ENCODE peak calls at places on chromosomes 5 and 9, in six cellular contexts. D, V, I, K, Q and S are unnamed samples.

GRCh38 chr9:123062306-123063171 is 29.1 kb downstream of the GPR21 start:
- DNase-seq in Q (no peak), V (no peak), K (no peak), I (no peak), D (no peak), S (no peak)

GRCh38 chr9:114616684-114617520 is 5.8 kb downstream of the TMEM268 start:
- DNase-seq in D (no peak), V (peak), I (no peak), Q (no peak), K (no peak), S (no peak)

GRCh38 chr9:120441446-120442279 is 138.3 kb downstream of the CDK5RAP2 start:
- DNase-seq in K (no peak), I (no peak), V (no peak), Q (no peak), D (no peak), S (no peak)

GRCh38 chr5:12805165-12805698 is 901.0 kb upstream of the CTNND2 start:
- DNase-seq in I (no peak), K (no peak), V (no peak), D (no peak), Q (no peak), S (no peak)

GRCh38 chr5:163269624-163270023 is 167.8 kb upstream of the CCNG1 start:
- DNase-seq in D (no peak), K (no peak), I (no peak), V (peak), Q (no peak), S (no peak)

GRCh38 chr9:17613723-17614122 is 34.9 kb downstream of the SH3GL2 start:
- DNase-seq in I (no peak), Q (no peak), D (no peak), K (no peak), V (no peak), S (peak)

GRCh38 chr5:108602830-108603229 is 144.9 kb upstream of the FER start:
- DNase-seq in I (no peak), V (no peak), D (no peak), Q (no peak), K (no peak), S (no peak)

GRCh38 chr9:110224583-110224982 is 16.6 kb upstream of the C9orf152 start:
- DNase-seq in V (no peak), Q (no peak), K (no peak), I (no peak), D (no peak), S (no peak)

GRCh38 chr5:139904566-139905400 is 109.2 kb downstream of the PSD2 start:
- DNase-seq in Q (peak), D (no peak), K (no peak), I (peak), V (no peak), S (peak)

GRCh38 chr9:36194326-36195000 is 3.7 kb downstream of the CLTA start:
- DNase-seq in D (no peak), K (no peak), I (no peak), Q (no peak), V (no peak), S (no peak)

GRCh38 chr9:136138566-136138965 is 19.9 kb upstream of the TMEM250 start:
- DNase-seq in K (no peak), V (no peak), I (peak), D (no peak), Q (no peak), S (peak)

GRCh38 chr5:176747670-176748072 is 62.7 kb upstream of the UNC5A start:
- DNase-seq in K (no peak), Q (no peak), D (no peak), I (no peak), V (no peak), S (no peak)

GRCh38 chr5:82785941-82786340 is 291.3 kb downstream of the TMEM167A start:
- DNase-seq in D (no peak), Q (no peak), V (no peak), I (no peak), K (no peak), S (no peak)

GRCh38 chr5:66653380-66653779 is 57.2 kb downstream of the MAST4 start:
- DNase-seq in K (peak), I (no peak), V (no peak), Q (no peak), D (no peak), S (no peak)

GRCh38 chr9:83981126-83981871 is 694 bp downstream of the RMI1 start:
- DNase-seq in K (peak), D (no peak), I (no peak), V (peak), Q (no peak), S (peak)

GRCh38 chr5:32538031-32538547 is 47.3 kb upstream of the SUB1 start:
- DNase-seq in V (peak), I (no peak), K (no peak), D (peak), Q (no peak), S (no peak)

GRCh38 chr9:5626727-5627634 is 1.9 kb upstream of the RIC1 start:
- DNase-seq in K (no peak), I (no peak), D (no peak), V (peak), Q (peak), S (peak)

GRCh38 chr9:98118640-98119601 is at the start of gene TRIM14:
- DNase-seq in Q (peak), I (peak), D (peak), K (peak), V (peak), S (peak)

GRCh38 chr9:96138616-96139015 is 163.4 kb downstream of the HSD17B3 start:
- DNase-seq in D (no peak), K (no peak), I (no peak), Q (no peak), V (no peak), S (no peak)